ENCODE peak calls at places on chromosomes 16 and 17, in five cellular contexts. Z is tibial artery, K is IMR-90, P is RWPE1, V is pancreas. J is an unnamed sample.

GRCh38 chr17:80615311-80615710 is 70.7 kb downstream of the RPTOR start:
- DNase-seq in Z (no peak), K (no peak), V (no peak), P (no peak), J (no peak)

GRCh38 chr17:7004398-7005253 is 7.8 kb upstream of the RNASEK start:
- DNase-seq in Z (no peak), K (peak), P (no peak), V (peak), J (no peak)

GRCh38 chr17:69581061-69581955 is 166.8 kb downstream of the MAP2K6 start:
- DNase-seq in Z (no peak), K (peak), V (no peak), P (no peak), J (no peak)

GRCh38 chr16:50576403-50577113 is 28.4 kb downstream of the NKD1 start:
- DNase-seq in P (no peak), Z (no peak), V (no peak), K (no peak), J (no peak)

GRCh38 chr16:55324491-55325447 is 766 bp downstream of the IRX6 start:
- DNase-seq in K (no peak), P (no peak), Z (no peak), V (no peak), J (peak)

GRCh38 chr16:48720266-48720665 is 110.3 kb upstream of the N4BP1 start:
- DNase-seq in Z (no peak), V (no peak), P (peak), K (peak), J (no peak)

GRCh38 chr17:64767269-64767997 is 105.3 kb upstream of the SMURF2 start:
- DNase-seq in K (no peak), Z (no peak), P (no peak), V (no peak), J (no peak)

GRCh38 chr17:16068323-16068722 is 68.7 kb downstream of the TTC19 start:
- DNase-seq in Z (no peak), V (no peak), K (peak), P (no peak), J (no peak)

GRCh38 chr17:39281806-39282205 is 56.1 kb upstream of the STAC2 start:
- DNase-seq in K (peak), V (no peak), Z (no peak), P (no peak), J (no peak)

GRCh38 chr17:77474292-77474988 is 333.7 kb downstream of the SEC14L1 start:
- DNase-seq in K (peak), P (no peak), Z (no peak), V (no peak), J (no peak)

GRCh38 chr17:4101127-4101798 is 41.6 kb downstream of the ZZEF1 start:
- DNase-seq in K (peak), V (no peak), P (no peak), Z (no peak), J (no peak)

GRCh38 chr16:70437017-70437581 is 1.8 kb downstream of the ST3GAL2 start:
- DNase-seq in Z (no peak), P (no peak), V (no peak), K (peak), J (no peak)

GRCh38 chr17:5592382-5592781 is 8.1 kb upstream of the NLRP1 start:
- DNase-seq in Z (no peak), V (no peak), P (peak), K (peak), J (peak)

GRCh38 chr17:9893606-9894005 is 11.5 kb downstream of the RCVRN start:
- DNase-seq in P (no peak), V (no peak), Z (no peak), K (peak), J (no peak)

GRCh38 chr16:15948532-15949209 is 745 bp upstream of the ABCC1 start:
- DNase-seq in K (no peak), V (peak), Z (no peak), P (no peak), J (no peak)

GRCh38 chr16:71426069-71426879 is 15.6 kb downstream of the TLE7 start:
- DNase-seq in V (peak), P (peak), Z (no peak), K (peak), J (no peak)

GRCh38 chr17:38920374-38921291 is 4.8 kb upstream of the LASP1NB start:
- DNase-seq in Z (no peak), P (no peak), V (peak), K (no peak), J (no peak)

GRCh38 chr17:63703556-63704258 is 3.8 kb upstream of the LIMD2 start:
- DNase-seq in V (no peak), Z (no peak), K (no peak), P (no peak), J (no peak)

GRCh38 chr16:76818611-76819181 is 372.3 kb upstream of the MON1B start:
- DNase-seq in Z (no peak), P (no peak), V (no peak), K (no peak), J (no peak)

GRCh38 chr16:88686062-88686438 is 257 bp downstream of the SNAI3 start:
- DNase-seq in K (no peak), Z (no peak), P (no peak), V (no peak), J (no peak)

GRCh38 chr16:81493755-81494433 is 49.3 kb downstream of the CMIP start:
- DNase-seq in K (peak), Z (no peak), P (peak), V (peak), J (no peak)

GRCh38 chr16:73171380-73171779 is 123.5 kb upstream of the ZFHX3 start:
- DNase-seq in V (no peak), Z (no peak), P (peak), K (no peak), J (no peak)

GRCh38 chr17:6574689-6575595 is 18.6 kb upstream of the PITPNM3 start:
- DNase-seq in P (peak), K (peak), V (no peak), Z (peak), J (no peak)

GRCh38 chr16:74455619-74456289 is 34.5 kb upstream of the CLEC18B start:
- DNase-seq in P (peak), V (no peak), K (peak), Z (no peak), J (no peak)

GRCh38 chr17:70405492-70406220 is 236.3 kb downstream of the KCNJ2 start:
- DNase-seq in V (no peak), Z (no peak), K (peak), P (peak), J (no peak)

DNA sequence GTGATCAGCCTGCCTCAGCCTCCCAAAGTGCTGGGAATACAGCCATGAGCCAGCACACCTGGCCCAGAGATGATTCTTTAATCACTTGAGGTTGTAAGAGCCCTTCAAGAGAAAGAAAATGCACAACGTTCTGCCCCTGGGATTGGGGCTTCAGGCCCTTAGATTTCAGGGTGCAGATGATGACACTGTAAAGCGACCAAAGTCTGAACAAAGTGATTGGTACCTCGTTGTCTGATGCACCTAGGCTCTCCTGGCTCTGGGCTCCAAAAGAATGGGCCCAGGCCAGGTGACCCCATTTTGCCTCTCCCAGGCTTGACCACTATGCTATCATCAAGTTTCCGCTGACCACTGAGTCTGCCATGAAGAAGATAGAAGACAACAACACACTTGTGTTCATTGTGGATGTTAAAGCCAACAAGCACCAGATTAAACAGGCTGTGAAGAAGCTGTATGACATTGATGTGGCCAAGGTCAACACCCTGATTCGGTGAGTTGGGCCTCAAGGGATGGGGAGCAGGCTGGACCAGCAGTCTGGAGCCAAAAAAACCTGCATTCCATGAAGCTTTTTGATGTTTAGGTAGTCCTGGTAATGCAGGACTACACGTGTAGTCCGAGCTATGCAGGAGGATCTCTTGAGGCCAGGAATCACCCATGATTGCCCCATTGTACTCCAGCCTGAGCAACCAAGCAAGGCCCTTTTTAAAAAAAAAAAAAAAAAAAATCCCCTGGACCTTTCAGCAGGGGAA is 2.8 kb downstream of the RPL23A start:
- DNase-seq in P (no peak), K (no peak), Z (no peak), V (no peak), J (no peak)
- H3K27ac ChIP-seq in P (peak), K (no peak), Z (no peak), V (no peak), J (no peak)

DNA sequence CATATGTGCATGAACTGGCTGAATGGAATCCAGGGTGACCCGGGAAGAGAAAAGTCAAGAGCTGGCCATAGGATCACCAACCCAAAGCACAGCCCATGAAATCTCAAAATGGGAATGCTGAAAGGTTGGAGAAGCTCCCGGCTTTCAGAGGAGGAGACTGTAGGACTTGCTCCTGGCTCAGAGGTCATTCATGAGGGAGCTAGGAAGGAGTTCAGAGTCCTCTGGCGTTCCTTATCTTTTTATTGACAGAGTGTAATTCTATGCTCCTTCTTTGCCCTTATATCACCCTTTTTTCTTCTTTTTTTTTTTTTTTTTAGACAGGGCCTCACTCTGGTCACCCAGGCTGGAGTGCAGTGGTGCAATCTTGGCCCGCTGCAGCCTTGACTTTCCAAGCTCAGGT is 27.2 kb upstream of the CNOT1 start:
- DNase-seq in K (no peak), Z (no peak), V (no peak), P (no peak), J (no peak)
- H3K27ac ChIP-seq in K (no peak), Z (no peak), V (no peak), P (no peak), J (no peak)

DNA sequence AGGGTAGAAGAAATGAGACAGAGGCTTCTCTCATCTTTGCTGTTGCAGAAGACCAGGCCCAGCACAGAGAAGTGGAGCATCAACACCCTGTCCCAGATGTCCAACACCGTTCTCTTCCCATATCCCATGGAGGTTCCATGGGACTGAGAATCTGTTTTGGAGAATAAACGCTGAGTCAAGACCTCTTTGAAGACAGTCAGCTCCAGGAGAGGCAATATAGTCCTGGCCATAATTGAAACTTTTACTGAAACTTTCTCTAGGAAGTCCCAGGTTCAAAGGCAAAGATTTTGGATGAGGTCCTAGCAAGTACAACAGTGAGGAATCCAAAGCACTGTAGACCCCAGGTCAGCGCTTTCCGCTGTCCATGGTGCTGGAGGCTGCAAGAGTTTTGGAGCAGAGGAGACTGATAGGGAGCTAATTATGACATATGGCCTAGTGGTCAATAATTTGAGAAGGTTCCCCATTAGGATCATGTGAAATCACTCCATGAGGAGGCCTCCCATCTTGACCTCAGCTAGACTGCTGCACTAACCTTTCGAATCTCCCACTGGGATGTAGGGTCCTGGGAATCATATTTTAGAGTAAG is 36.0 kb downstream of the OSBPL7 start:
- DNase-seq in P (no peak), V (no peak), K (peak), Z (no peak), J (no peak)
- H3K27ac ChIP-seq in P (no peak), V (no peak), K (no peak), Z (no peak), J (no peak)

DNA sequence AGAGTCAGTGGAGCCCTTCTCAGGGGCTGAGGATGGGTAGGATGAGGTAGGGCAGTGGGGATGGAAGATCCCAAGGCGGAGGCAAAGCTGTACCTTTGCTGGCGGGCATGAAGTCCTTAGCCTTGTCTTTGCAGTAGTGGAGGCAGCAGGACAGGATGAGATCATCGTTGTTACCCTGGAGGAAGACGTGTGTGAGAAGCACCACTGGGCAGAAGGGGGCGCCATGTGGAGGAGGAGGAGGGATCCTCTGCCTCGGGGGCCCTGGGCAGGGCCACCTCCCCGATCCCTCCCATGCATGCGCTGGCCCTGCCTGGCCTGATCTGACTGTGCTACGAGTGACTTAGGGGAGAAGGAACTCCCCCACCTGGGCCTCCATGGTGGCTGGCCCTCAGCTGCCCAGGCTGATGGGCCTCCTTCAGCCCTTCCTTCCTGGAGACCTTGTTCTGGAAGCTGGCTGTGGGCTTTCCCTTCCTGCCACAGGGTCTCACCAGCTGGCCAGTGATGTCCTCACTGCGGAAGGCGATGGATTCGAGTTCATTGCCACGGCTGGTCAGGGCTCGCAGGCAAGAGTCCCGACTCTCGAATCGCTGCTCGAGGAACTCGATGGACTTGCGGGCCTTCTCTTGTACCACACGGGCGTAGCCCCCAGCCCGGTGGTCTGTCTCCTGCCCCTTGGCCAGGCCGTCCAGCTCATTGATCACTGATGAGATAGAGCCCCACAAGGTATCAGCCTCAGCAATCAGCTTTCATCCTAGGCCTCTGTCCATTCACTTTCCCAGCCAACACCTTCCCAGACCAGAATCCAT is 10.3 kb downstream of the HIC1 start:
- DNase-seq in Z (peak), K (peak), V (no peak), P (no peak), J (no peak)
- H3K27ac ChIP-seq in Z (peak), K (peak), V (no peak), P (peak), J (no peak)

DNA sequence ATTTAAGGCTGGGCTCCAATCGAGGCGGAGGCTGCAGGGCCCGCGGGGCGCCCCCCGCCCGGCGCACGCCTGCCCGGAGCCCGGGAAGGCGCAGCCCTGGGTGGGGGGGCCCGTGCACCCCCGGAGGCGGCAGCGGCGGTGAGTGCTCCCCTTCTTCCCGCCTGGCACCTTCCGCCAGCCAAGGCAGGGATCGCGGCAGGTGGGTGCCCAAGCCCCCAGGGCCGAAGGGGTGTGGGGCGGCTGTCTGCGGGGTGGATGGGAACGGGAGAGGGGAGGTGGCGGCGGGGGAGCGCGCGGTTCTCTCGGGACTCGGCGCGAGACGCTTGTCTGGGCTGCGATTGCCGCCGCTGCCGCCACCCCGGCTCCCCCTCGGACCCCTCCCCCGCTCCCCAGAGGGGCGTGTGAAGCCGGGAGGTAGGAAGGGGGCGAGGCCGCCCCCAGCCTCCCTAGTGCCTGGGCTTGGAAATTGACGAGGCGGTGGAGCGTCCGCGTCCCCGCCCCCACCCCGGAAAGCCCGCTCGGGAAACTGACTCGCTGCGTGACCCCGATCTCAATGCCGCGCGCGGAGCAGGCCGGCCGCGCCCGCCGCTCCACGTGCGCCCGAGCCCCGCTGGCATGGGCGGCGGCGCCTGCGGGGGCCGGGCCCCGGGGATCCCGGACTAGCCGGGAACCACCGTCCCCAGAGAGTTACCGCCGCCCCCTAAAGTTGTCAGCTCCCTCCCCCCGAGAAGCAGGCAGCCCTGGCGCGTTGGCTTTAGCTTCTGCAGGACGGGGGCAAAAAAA is 231.5 kb downstream of the MRTFB start:
- DNase-seq in K (no peak), P (no peak), V (peak), Z (no peak), J (no peak)
- H3K27ac ChIP-seq in K (peak), P (peak), V (peak), Z (peak), J (no peak)

J was measured in caudate nucleus.